ENCODE peak calls at places on chromosomes 7 and 10, in four cellular contexts. F, D, S and L are unnamed samples.

GRCh38 chr7:45573636-45574470 is at the start of gene ADCY1:
- DNase-seq in F (no peak), D (peak), S (no peak), L (peak)

GRCh38 chr10:122280156-122280555 is 9.1 kb downstream of the BTBD16 start:
- DNase-seq in F (no peak), D (no peak), S (no peak), L (no peak)

GRCh38 chr10:4354382-4354812 is 471.6 kb upstream of the AKR1E2 start:
- DNase-seq in F (no peak), D (no peak), S (no peak), L (no peak)

GRCh38 chr7:57638651-57639050 is 188.7 kb downstream of the ZNF716 start:
- DNase-seq in F (no peak), D (no peak), S (no peak), L (no peak)

GRCh38 chr7:150793569-150794238 is 6.5 kb downstream of the TMEM176B start:
- DNase-seq in F (no peak), D (no peak), S (no peak), L (no peak)

GRCh38 chr7:111639894-111640293 is 77.6 kb upstream of the IMMP2L start:
- DNase-seq in F (peak), D (no peak), S (no peak), L (no peak)

GRCh38 chr7:108605582-108606173 is 36.0 kb downstream of the DNAJB9 start:
- DNase-seq in F (peak), D (no peak), S (no peak), L (no peak)

GRCh38 chr10:132980426-132981172 is 38.2 kb upstream of the CFAP46 start:
- DNase-seq in F (no peak), D (no peak), S (peak), L (no peak)

GRCh38 chr10:13795653-13796555 is 209.1 kb downstream of the PRPF18 start:
- DNase-seq in F (no peak), D (no peak), S (no peak), L (no peak)

GRCh38 chr7:114986805-114987204 is 64.9 kb downstream of the MDFIC start:
- DNase-seq in F (no peak), D (no peak), S (no peak), L (no peak)